ENCODE peak calls at places on chromosomes 7 and 10, in six cellular contexts. N is adrenal gland; Y is heart right ventricle; A is CD4-positive, CD25-positive, alpha-beta regulatory T cell; V is cardiac muscle cell; G is Peyer's patch. Q is an unnamed sample.

GRCh38 chr7:26993816-26994810 is 101.7 kb downstream of the HOXA1 start:
- DNase-seq in N (no peak), G (no peak), V (no peak), Y (no peak), A (no peak), Q (no peak)

GRCh38 chr7:27745064-27745583 is 5.2 kb downstream of the TAX1BP1 start:
- DNase-seq in N (peak; percentile 72), Y (no peak), A (peak; percentile 14), G (no peak), V (peak; percentile 54), Q (peak; percentile 76)

GRCh38 chr10:1476106-1476803 is 261.1 kb downstream of the ADARB2 start:
- DNase-seq in V (no peak), A (no peak), N (no peak), G (no peak), Y (no peak), Q (no peak)

GRCh38 chr7:100053201-100053600 is 3.6 kb downstream of the ZSCAN21 start:
- DNase-seq in N (peak; percentile 82), A (peak; percentile 59), G (no peak), Y (peak; percentile 13), V (peak; percentile 35), Q (peak; percentile 59)

GRCh38 chr10:80163741-80164341 is 31.3 kb downstream of the PLAC9 start:
- DNase-seq in N (no peak), Y (no peak), G (peak; percentile 79), A (no peak), V (no peak), Q (peak; percentile 64)

GRCh38 chr10:22210267-22210666 is 7.5 kb downstream of the EBLN1 start:
- DNase-seq in N (no peak), V (no peak), A (no peak), Y (no peak), G (no peak), Q (no peak)

GRCh38 chr10:104447899-104448298 is 94.3 kb downstream of the CFAP58 start:
- DNase-seq in A (no peak), V (no peak), G (no peak), Y (no peak), N (no peak), Q (no peak)

GRCh38 chr10:73478636-73479035 is 17.2 kb downstream of the PPP3CB start:
- DNase-seq in V (no peak), N (no peak), Y (no peak), A (peak; percentile 56), G (no peak), Q (no peak)

GRCh38 chr10:42549851-42550250 is 88.5 kb downstream of the ZNF33B start:
- DNase-seq in A (no peak), Y (no peak), G (no peak), N (no peak), V (no peak), Q (no peak)

GRCh38 chr10:89019589-89020327 is 29.2 kb downstream of the FAS start:
- DNase-seq in N (peak; percentile 65), Y (no peak), G (no peak), A (no peak), V (no peak), Q (no peak)

GRCh38 chr10:110067960-110068770 is 60.4 kb downstream of the ADD3 start:
- DNase-seq in V (no peak), G (no peak), N (peak; percentile 22), A (peak; percentile 90), Y (peak; percentile 32), Q (no peak)

GRCh38 chr10:62769574-62770242 is 34.8 kb upstream of the ADO start:
- DNase-seq in Y (no peak), N (no peak), V (no peak), A (no peak), G (no peak), Q (no peak)

GRCh38 chr10:74103560-74104248 is 46.9 kb downstream of the AP3M1 start:
- DNase-seq in Y (no peak), V (no peak), A (peak; percentile 43), N (no peak), G (no peak), Q (no peak)

DNA sequence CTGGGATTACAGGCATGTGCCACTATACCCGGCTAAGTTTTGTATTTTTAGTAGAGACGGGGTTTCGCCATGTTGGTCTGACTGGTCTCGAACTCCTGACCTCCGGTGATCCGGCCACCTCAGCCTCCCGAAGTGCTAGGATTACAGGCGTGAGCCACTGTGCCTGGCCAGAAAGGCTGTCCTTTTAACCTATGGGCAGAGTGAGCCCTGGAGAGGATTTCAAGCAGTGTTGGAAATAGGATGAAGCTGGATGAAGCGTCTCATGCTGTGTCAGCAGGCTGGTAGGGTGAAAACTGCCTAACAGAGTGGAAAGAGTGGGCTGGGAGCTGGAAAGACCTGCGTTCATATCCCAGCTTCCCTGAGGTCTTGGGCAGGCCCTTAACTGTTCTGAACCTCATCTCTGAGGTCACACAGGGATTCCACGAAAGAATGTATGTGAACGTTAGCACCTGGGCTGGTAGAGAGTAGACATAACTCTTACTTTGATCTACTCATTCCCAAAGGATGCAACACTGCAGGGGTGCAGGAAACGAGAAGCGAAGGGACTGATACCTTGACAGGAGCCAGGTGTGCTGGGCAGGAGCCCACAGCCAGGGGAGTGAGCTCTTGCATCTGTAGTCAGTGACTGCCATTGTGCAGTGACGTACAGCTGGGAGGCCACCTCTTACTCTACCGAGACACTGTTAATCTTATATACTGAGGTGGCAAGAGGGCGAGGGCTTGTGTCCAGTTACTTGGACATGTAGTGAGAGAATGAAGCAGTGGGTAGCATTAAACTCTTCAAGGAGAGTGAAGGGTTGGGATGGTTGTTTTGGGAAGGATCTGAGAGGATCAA is 34.2 kb downstream of the WBP1L start:
- DNase-seq in Y (no peak), G (no peak), A (no peak), V (no peak), N (no peak), Q (no peak)
- H3K27ac ChIP-seq in Y (peak overlapping the region; percentile 98), G (peak overlapping the region; percentile 96), A (no peak overlapping the region), V (peak overlapping the region; percentile 93), N (peak overlapping the region; percentile 96), Q (no peak overlapping the region)

GRCh38 chr10:24480447-24480846 is 243.2 kb downstream of the ARHGAP21 start:
- DNase-seq in N (no peak), G (no peak), A (no peak), V (no peak), Y (no peak), Q (no peak)
- H3K36me3 ChIP-seq in N (no peaks in the 10 kb centered on the region), G (no peaks in the 10 kb centered on the region), A (no peaks in the 10 kb centered on the region), V (no peaks in the 10 kb centered on the region), Y (no peaks in the 10 kb centered on the region), Q (peaks cover 5% of the 10 kb centered on the region)

GRCh38 chr7:21757537-21758282 is 188.0 kb downstream of the CDCA7L start:
- DNase-seq in V (peak; percentile 53), Y (no peak), G (no peak), A (no peak), N (no peak), Q (no peak)

GRCh38 chr7:21762469-21762868 is 183.2 kb downstream of the CDCA7L start:
- DNase-seq in G (no peak), V (no peak), N (no peak), A (no peak), Y (no peak), Q (no peak)

GRCh38 chr7:21754963-21755362 is 190.7 kb downstream of the CDCA7L start:
- DNase-seq in A (no peak), N (no peak), Y (no peak), V (no peak), G (no peak), Q (no peak)

GRCh38 chr7:21753071-21753470 is 192.6 kb downstream of the CDCA7L start:
- DNase-seq in G (no peak), V (no peak), A (no peak), Y (no peak), N (no peak), Q (no peak)

DNA sequence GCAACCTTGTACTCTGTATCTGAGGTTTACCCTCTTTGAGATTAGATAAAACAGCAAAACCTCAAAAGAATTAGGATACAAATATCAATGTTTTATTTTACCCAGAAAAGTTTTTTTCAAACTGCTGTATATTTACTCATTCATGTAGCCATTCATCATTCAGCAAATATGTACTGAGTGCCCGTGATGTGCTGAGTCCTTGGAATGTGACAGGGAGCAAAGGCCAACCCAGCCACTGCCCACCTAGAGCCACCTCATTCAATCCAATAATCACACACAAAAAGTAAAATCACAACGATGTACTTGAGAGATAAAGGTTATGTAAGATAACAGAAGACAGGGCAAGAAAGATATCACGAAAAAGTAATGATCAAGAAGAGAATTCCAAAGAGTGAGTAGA is 187.4 kb downstream of the CDCA7L start:
- DNase-seq in Y (no peak), N (no peak), G (no peak), V (peak; percentile 18), A (no peak), Q (no peak)
- H3K9me3 ChIP-seq in Y (no peaks in the 10 kb centered on the region), N (no peaks in the 10 kb centered on the region), G (no peaks in the 10 kb centered on the region), V (no peaks in the 10 kb centered on the region), A (no peaks in the 10 kb centered on the region), Q (no peaks in the 10 kb centered on the region)

DNA sequence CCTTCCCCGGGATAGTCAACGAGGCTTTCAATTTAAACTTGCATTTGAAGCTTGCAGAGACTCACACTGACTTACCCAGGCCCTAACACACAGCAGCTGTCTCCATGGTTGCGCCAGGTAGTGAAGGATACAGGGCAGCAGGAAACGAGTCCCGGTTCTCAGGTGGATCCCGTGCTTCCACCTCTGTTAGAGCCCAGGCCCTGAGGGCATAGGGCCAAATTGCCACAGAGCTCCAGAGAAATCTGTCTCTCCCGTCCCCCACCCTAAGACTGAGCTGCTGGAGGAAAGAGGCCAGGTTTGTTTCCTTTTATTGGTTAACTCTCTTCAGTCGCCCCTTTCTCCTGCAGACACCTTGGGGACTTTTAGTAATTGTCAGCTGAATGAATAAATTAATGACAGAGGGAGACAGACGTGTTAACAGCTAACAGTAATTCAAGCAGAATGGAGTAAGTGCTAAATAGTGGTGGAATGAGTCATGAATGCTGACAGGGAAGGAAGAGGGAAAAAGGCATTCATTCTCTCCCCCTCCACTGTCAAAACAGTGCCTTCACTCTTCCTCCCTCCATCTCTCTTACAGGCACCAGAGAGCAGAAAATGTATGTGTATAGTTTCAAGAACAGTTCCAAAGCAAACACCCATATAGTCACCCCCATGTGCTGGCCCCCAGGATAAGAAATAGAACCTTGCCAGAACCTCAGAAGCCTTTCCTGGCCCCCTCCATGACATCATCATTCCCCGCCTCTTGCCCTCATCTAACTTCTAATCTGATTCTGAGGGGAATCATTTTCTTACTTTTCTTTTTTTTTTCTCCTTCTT is 16.7 kb upstream of the DLG5 start:
- DNase-seq in N (no peak), A (no peak), Y (no peak), V (no peak), G (no peak), Q (peak; percentile 56)
- H3K27ac ChIP-seq in N (no peak overlapping the region), A (no peak overlapping the region), Y (no peak overlapping the region), V (peak overlapping the region; percentile 46), G (no peak overlapping the region), Q (peak overlapping the region; percentile 44)

GRCh38 chr7:105003875-105004510 is 10.0 kb upstream of the KMT2E start:
- DNase-seq in V (no peak), Y (no peak), A (no peak), G (no peak), N (no peak), Q (no peak)

GRCh38 chr7:105009667-105010537 is 4.1 kb upstream of the KMT2E start:
- DNase-seq in G (no peak), A (no peak), V (no peak), Y (no peak), N (no peak), Q (no peak)

GRCh38 chr7:105003275-105003674 is 10.7 kb upstream of the KMT2E start:
- DNase-seq in Y (peak; percentile 43), A (no peak), V (no peak), N (peak; percentile 83), G (no peak), Q (peak; percentile 55)

GRCh38 chr7:105007298-105007697 is 6.7 kb upstream of the KMT2E start:
- DNase-seq in Y (no peak), N (no peak), V (no peak), G (no peak), A (no peak), Q (no peak)

GRCh38 chr7:105006367-105007139 is 7.5 kb upstream of the KMT2E start:
- DNase-seq in V (no peak), A (no peak), N (no peak), Y (no peak), G (no peak), Q (no peak)
- H3K36me3 ChIP-seq in V (peaks cover 6% of the 10 kb centered on the region), A (peaks cover 10% of the 10 kb centered on the region), N (no peaks in the 10 kb centered on the region), Y (no peaks in the 10 kb centered on the region), G (no peaks in the 10 kb centered on the region), Q (peaks cover 62% of the 10 kb centered on the region)

Q was measured in SJSA1.